ENCODE peak calls at places on chromosome 6, in four cellular contexts. C is SK-N-SH, A is K562, T is HepG2. G is an unnamed sample.

GRCh38 chr6:24033284-24033683 is 92.7 kb upstream of the NRSN1 start:
- DNase-seq in C (no peak), T (peak), A (no peak), G (no peak)

GRCh38 chr6:147170269-147170668 is 33.9 kb upstream of the STXBP5 start:
- DNase-seq in A (no peak), C (no peak), T (no peak), G (no peak)

GRCh38 chr6:84093405-84094049 is 60.0 kb downstream of the MRAP2 start:
- DNase-seq in A (no peak), T (no peak), C (no peak), G (no peak)

GRCh38 chr6:33632603-33633039 is 11.5 kb downstream of the ITPR3 start:
- DNase-seq in T (peak), A (peak), C (peak), G (peak)

GRCh38 chr6:6007311-6008113 is 787 bp upstream of the NRN1 start:
- DNase-seq in C (peak), T (no peak), A (no peak), G (peak)

GRCh38 chr6:54491431-54491830 is 183.2 kb downstream of the TINAG start:
- DNase-seq in T (no peak), A (no peak), C (no peak), G (no peak)

GRCh38 chr6:36463686-36464085 is 20.9 kb downstream of the KCTD20 start:
- DNase-seq in A (no peak), T (no peak), C (no peak), G (no peak)

GRCh38 chr6:56933650-56934049 is 21.3 kb upstream of the BEND6 start:
- DNase-seq in C (no peak), T (no peak), A (no peak), G (no peak)

GRCh38 chr6:36649721-36650484 is 28.6 kb upstream of the CDKN1A start:
- DNase-seq in T (no peak), C (no peak), A (no peak), G (no peak)

GRCh38 chr6:126786262-126786661 is 332.2 kb upstream of the RSPO3 start:
- DNase-seq in A (no peak), T (no peak), C (no peak), G (no peak)

GRCh38 chr6:158067436-158068015 is 85.9 kb downstream of the SYNJ2 start:
- DNase-seq in A (no peak), C (no peak), T (no peak), G (no peak)

GRCh38 chr6:158069800-158070195 is 88.1 kb downstream of the SYNJ2 start:
- DNase-seq in C (no peak), T (no peak), A (no peak), G (no peak)

GRCh38 chr6:158068156-158068892 is 86.7 kb downstream of the SYNJ2 start:
- DNase-seq in C (no peak), A (no peak), T (no peak), G (no peak)

GRCh38 chr6:158070513-158070912 is 88.8 kb downstream of the SYNJ2 start:
- DNase-seq in A (no peak), C (no peak), T (no peak), G (no peak)

DNA sequence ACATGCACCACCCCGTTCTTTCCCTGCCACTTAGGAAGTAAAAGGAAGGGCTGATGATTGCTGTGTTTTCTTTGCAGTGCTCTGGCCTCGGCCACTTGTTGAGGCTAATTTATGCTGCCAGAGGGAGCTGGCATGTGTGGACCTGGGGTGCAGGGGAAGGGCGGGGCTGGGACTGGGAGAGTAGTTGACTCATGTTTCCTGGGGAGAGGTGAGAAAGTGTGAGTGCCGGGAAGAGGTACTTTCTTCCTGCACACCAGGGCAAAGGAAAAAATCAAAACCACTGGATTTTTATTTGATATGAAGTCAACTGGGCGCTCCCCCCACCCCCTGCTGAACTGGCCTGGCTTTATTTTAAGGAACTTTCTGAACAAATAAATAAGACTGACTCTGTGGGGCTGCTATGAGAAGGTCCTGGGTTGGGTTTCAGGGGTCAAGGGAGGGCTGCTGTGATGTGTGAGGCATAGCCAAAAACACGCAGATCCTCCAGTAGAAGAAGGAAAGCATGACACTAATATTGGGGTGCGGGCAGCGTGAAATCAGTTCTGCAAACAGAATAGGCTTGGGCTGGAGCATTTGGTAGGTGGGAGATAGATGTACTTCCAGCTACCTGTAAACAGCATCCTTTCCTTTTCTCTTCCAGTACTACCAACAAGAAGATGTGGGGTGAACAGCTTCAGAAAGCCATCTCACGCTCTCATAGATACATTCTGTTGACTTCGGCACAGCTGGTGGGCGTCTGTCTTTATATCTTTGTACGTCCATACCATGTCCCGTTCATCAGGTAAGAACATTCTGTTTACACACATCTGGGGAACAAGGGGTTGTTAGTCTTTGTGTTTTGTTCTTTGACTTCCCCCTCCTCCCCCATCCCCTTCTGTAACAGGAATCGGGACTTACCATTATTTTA is 87.5 kb downstream of the SYNJ2 start:
- DNase-seq in C (no peak), T (no peak), A (peak), G (no peak)
- TF ChIP-seq MAX in C (peak), T (no peak), A (no peak), G (no peak)

GRCh38 chr6:42158631-42159030 is 14.5 kb upstream of the GUCA1A start:
- DNase-seq in C (no peak), T (no peak), A (no peak), G (no peak)
- TF ChIP-seq FOXJ3 in C (no peak), T (no peak), A (no peak), G (no peak)

DNA sequence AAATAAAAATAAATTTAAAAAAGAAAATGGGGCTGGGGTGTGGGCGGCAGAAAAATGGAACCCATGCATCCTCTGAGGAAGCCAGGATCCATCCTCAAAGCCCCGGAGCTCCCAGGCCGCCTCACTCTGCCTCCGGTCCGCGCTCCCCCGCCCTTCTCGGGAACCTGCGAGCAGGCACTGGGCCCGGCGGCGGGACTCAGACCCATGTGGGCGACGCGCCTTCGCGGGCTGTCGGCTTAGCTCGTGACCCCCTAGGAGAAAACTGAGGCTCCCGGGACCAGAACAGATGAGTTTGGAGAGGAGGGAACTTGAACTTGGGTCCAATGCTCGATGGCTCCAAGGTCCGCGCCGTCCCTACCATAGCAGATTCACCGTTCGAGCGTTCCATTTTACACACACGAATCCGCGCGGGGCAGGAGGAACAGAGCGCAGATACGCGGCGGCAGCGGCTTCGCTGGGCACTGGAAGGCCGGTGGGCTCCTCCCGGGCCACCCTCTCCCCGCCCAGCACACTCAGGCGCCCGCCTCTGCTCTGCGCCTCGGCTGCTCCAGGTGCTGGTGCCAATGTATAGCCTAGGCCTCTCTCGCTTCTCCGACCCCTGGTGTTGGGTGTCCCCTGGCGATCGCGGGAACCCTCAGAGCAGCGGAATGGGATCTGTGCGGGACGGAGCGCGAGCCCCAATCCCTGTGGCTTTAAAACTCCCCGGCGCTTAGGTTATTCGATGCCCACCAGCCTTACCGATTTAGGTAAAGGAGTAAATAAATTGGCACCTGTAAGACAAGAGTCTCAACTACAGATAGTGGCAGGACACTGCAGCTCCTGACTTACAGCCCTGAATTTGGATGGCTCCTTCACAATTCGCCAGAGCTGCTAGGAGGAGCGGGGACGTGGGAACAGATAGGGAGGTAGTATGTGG is 39.2 kb downstream of the DPPA5 start:
- DNase-seq in C (no peak), A (no peak), T (no peak), G (peak)
- TF ChIP-seq MAX in C (no peak), A (no peak), T (no peak), G (no peak)

GRCh38 chr6:163761491-163761890 is 347.0 kb downstream of the QKI start:
- DNase-seq in T (no peak), C (no peak), A (no peak), G (no peak)
- TF ChIP-seq FOXJ3 in T (no peak), C (no peak), A (no peak), G (no peak)

G was measured in WTC11.